ENCODE peak calls at places on chromosomes 3 and 15, in seven cellular contexts. L, X, F, O, W, E and T are unnamed samples.

GRCh38 chr3:71206821-71207220 is 376.7 kb downstream of the FOXP1 start:
- DNase-seq in E (no peak), O (no peak), L (no peak), F (no peak), X (no peak), W (no peak), T (no peak)

GRCh38 chr3:150761831-150762661 is 923 bp downstream of the SIAH2 start:
- DNase-seq in F (peak; percentile 52), W (peak; percentile 33), X (peak; percentile 79), L (peak; percentile 78), O (peak; percentile 52), E (peak; percentile 59), T (peak; percentile 69)

GRCh38 chr3:132803889-132804288 is 81.7 kb upstream of the NPHP3 start:
- DNase-seq in W (no peak), L (no peak), X (peak; percentile 29), E (no peak), O (no peak), F (peak; percentile 54), T (no peak)

GRCh38 chr15:62307551-62307950 is 142.5 kb upstream of the C2CD4B start:
- DNase-seq in O (no peak), W (no peak), L (no peak), F (no peak), X (no peak), E (no peak), T (no peak)

GRCh38 chr3:123914829-123915228 is 30.7 kb upstream of the MYLK start:
- DNase-seq in X (no peak), F (no peak), O (no peak), E (no peak), L (no peak), W (no peak), T (no peak)

GRCh38 chr3:149585401-149585726 is 72.5 kb downstream of the WWTR1 start:
- DNase-seq in F (no peak), X (no peak), O (peak; percentile 96), L (no peak), E (no peak), W (no peak), T (no peak)

GRCh38 chr3:125186261-125186770 is 26.2 kb downstream of the SLC12A8 start:
- DNase-seq in X (no peak), O (no peak), L (no peak), W (no peak), F (no peak), E (no peak), T (no peak)

GRCh38 chr3:72154391-72155300 is 369.7 kb upstream of the PROK2 start:
- DNase-seq in O (no peak), X (no peak), L (no peak), F (no peak), W (no peak), E (no peak), T (no peak)

GRCh38 chr3:195914648-195915473 is 6.5 kb upstream of the TNK2 start:
- DNase-seq in W (peak; percentile 80), E (peak; percentile 95), O (peak; percentile 99), F (peak; percentile 99), L (peak; percentile 93), X (peak; percentile 95), T (peak; percentile 98)

GRCh38 chr3:64954995-64955636 is 267.3 kb upstream of the ADAMTS9 start:
- DNase-seq in O (no peak), W (no peak), E (no peak), X (no peak), L (no peak), F (no peak), T (no peak)

GRCh38 chr3:161139686-161140085 is 34.5 kb upstream of the B3GALNT1 start:
- DNase-seq in L (no peak), E (no peak), W (no peak), F (no peak), O (no peak), X (no peak), T (no peak)

GRCh38 chr3:42701371-42702065 is 1.1 kb downstream of the HHATL start:
- DNase-seq in O (peak; percentile 65), F (peak; percentile 85), W (no peak), E (peak; percentile 90), X (peak; percentile 90), L (peak; percentile 45), T (peak; percentile 96)

GRCh38 chr3:101995371-101996046 is 146.2 kb downstream of the NFKBIZ start:
- DNase-seq in E (no peak), F (no peak), X (no peak), L (no peak), O (no peak), W (no peak), T (no peak)

GRCh38 chr3:20043398-20043797 is 3.2 kb downstream of the KAT2B start:
- DNase-seq in F (no peak), O (peak; percentile 76), W (peak; percentile 78), L (no peak), X (no peak), E (peak; percentile 93), T (peak; percentile 62)

GRCh38 chr3:181722156-181722555 is 10.4 kb downstream of the SOX2 start:
- DNase-seq in X (peak; percentile 78), L (no peak), F (no peak), O (no peak), E (no peak), W (no peak), T (no peak)

GRCh38 chr3:193768069-193768391 is 175.0 kb downstream of the OPA1 start:
- DNase-seq in W (no peak), L (no peak), O (no peak), X (no peak), E (no peak), F (no peak), T (no peak)

GRCh38 chr3:86954751-86955150 is 36.2 kb downstream of the VGLL3 start:
- DNase-seq in L (no peak), X (no peak), E (no peak), F (no peak), O (no peak), W (no peak), T (no peak)

GRCh38 chr3:141728355-141728892 is 9.7 kb upstream of the RNF7 start:
- DNase-seq in F (no peak), O (no peak), L (no peak), W (no peak), E (no peak), X (no peak), T (no peak)

GRCh38 chr3:148975277-148975676 is 16.1 kb upstream of the GYG1 start:
- DNase-seq in E (peak; percentile 79), W (no peak), O (no peak), F (no peak), L (no peak), X (no peak), T (peak; percentile 91)

GRCh38 chr15:45618813-45619212 is 16.0 kb upstream of the SQOR start:
- DNase-seq in O (no peak), E (no peak), F (no peak), W (no peak), X (peak; percentile 51), L (no peak), T (no peak)

GRCh38 chr3:55683666-55684270 is 196.7 kb upstream of the WNT5A start:
- DNase-seq in F (no peak), W (no peak), X (no peak), O (no peak), L (no peak), E (no peak), T (no peak)

GRCh38 chr15:68335251-68335650 is 57.7 kb downstream of the FEM1B start:
- DNase-seq in L (no peak), F (no peak), W (no peak), X (no peak), E (peak; percentile 63), O (no peak), T (no peak)

GRCh38 chr3:32467333-32468070 is 35.1 kb downstream of the CMTM6 start:
- DNase-seq in W (peak; percentile 63), F (peak; percentile 79), E (peak; percentile 68), X (peak; percentile 85), O (peak; percentile 69), L (peak; percentile 82), T (no peak)

DNA sequence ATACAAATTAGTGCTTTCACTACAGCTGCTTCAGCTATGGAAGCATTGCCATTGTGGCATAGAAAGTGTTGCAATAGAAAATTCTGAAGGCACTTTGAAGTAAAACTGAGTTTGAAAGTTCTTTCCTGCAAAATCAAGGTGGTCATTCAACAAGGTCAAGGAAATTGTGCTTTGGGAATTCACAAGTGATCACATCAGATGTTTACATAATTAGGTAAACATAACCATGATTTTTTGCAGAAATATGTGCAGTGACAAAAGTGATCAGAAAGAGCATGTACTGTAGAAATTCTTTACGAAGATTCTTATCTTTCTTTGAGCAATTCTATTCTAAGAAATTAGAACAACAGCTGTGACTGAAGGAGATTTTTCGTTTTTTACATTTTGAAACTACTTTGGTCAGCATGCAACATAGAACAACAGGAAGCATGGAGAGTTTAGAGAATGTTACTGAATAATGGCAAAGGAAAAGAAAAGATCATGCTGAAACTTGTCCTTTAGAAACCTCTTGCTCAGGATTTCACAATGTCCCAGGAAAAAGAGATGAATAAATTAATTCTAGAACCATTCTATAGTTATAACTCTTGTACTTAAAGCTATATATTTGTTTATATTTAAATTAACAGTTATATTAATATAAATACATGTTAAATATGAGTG is 643.4 kb upstream of the ARPP21 start:
- DNase-seq in E (no peak), F (no peak), W (no peak), X (no peak), O (peak; percentile 17), L (no peak), T (no peak)
- H3K4me1 ChIP-seq in E (no peaks in the 10 kb centered on the region), F (no peaks in the 10 kb centered on the region), W (no peaks in the 10 kb centered on the region), X (no peaks in the 10 kb centered on the region), O (peaks cover 5% of the 10 kb centered on the region), L (peaks cover 8% of the 10 kb centered on the region), T (no peaks in the 10 kb centered on the region)

GRCh38 chr3:113654310-113654709 is 42.1 kb downstream of the USF3 start:
- DNase-seq in L (no peak), O (no peak), X (no peak), F (no peak), E (no peak), W (no peak), T (no peak)
- H3K4me1 ChIP-seq in L (no peaks in the 10 kb centered on the region), O (no peaks in the 10 kb centered on the region), X (peaks cover 2% of the 10 kb centered on the region), F (no peaks in the 10 kb centered on the region), E (peaks cover 16% of the 10 kb centered on the region), W (no peaks in the 10 kb centered on the region), T (peaks cover 59% of the 10 kb centered on the region)

GRCh38 chr3:168997488-168997887 is 666.0 kb downstream of the MECOM start:
- DNase-seq in E (no peak), L (no peak), O (no peak), W (no peak), F (no peak), X (no peak), T (no peak)
- H3K4me1 ChIP-seq in E (no peaks in the 10 kb centered on the region), L (no peaks in the 10 kb centered on the region), O (no peaks in the 10 kb centered on the region), W (no peaks in the 10 kb centered on the region), F (no peaks in the 10 kb centered on the region), X (peaks cover 11% of the 10 kb centered on the region), T (no peaks in the 10 kb centered on the region)

DNA sequence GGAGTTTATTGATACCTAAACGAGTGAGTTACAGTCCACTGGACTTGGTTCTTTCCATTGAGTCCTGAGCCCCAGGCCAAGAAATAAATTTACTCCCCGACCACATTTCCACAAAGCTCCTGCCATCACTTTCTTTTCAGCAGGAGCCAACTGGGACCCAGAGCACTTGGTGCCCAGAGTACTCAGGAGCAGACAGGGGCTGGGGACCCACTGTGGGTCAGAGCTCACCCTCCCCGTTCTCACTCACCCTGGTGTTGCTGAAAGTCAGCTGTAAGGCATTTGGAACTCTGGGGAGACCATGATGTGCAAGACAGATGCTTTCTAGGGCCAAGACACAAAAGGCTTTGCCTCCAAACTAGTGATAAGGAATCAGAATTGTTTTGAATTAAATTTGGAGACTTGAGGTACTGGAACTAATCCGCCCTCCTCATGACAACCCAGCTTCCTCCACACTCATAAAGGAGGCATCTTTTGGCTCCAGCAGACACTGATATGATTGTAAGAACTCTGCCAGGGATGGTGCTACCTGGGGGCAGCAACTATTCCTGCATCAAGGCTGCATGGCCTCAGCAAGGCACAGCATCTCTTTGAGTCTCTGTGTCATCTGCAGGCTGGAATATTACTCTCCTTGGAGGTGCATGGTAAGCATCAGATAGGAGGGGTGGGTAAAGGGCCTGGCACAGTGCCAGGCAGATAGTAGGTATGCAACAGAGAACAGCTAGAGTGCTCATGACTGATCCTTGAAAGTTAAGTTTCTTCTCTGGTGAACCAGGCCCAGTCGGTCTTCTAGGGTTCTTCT is 7.3 kb upstream of the CAMK1 start:
- DNase-seq in O (no peak), W (no peak), E (no peak), F (no peak), X (no peak), L (no peak), T (no peak)
- H3K4me1 ChIP-seq in O (no peaks in the 10 kb centered on the region), W (no peaks in the 10 kb centered on the region), E (peaks cover 2% of the 10 kb centered on the region), F (no peaks in the 10 kb centered on the region), X (no peaks in the 10 kb centered on the region), L (no peaks in the 10 kb centered on the region), T (no peaks in the 10 kb centered on the region)